ENCODE peak calls at places on chromosome 7, in eight cellular contexts. Y is K562, D is BJ, Z is heart left ventricle, G is cardiac muscle cell, B is MM.1S, U is SK-N-SH, A is bronchial epithelial cell. M is an unnamed sample.
A peak's percentile ranks its signal among the peaks of the same experiment; 100 is the strongest.

GRCh38 chr7:158325530-158326381 is 261.9 kb downstream of the PTPRN2 start:
- DNase-seq in Y (no peak), D (no peak), Z (no peak), G (peak; percentile 77), B (peak; percentile 33), U (peak; percentile 83), A (peak; percentile 95), M (no peak)

GRCh38 chr7:111459757-111460280 is 102.5 kb downstream of the IMMP2L start:
- DNase-seq in Y (peak; percentile 48), D (no peak), Z (no peak), G (no peak), B (no peak), U (no peak), A (no peak), M (no peak)

GRCh38 chr7:154171422-154171821 is 119.2 kb downstream of the DPP6 start:
- DNase-seq in Y (no peak), D (no peak), Z (no peak), G (no peak), B (no peak), U (no peak), A (no peak), M (no peak)

GRCh38 chr7:117157121-117157870 is 165.6 kb downstream of the WNT2 start:
- DNase-seq in Y (peak; percentile 36), D (peak; percentile 46), Z (peak; percentile 43), G (no peak), B (no peak), U (peak; percentile 48), A (peak; percentile 44), M (peak; percentile 45)

GRCh38 chr7:144384555-144385245 is 18.8 kb downstream of the NOBOX start:
- DNase-seq in Y (no peak), D (no peak), Z (no peak), G (no peak), B (peak; percentile 1), U (no peak), A (peak; percentile 74), M (no peak)

GRCh38 chr7:128120116-128120515 is 88.9 kb upstream of the LRRC4 start:
- DNase-seq in Y (no peak), D (no peak), Z (no peak), G (no peak), B (no peak), U (no peak), A (no peak), M (no peak)

GRCh38 chr7:38368191-38368605 is 94.8 kb upstream of the TARP start:
- DNase-seq in Y (peak; percentile 80), D (no peak), Z (peak; percentile 59), G (peak; percentile 76), B (peak; percentile 78), U (peak; percentile 71), A (peak; percentile 55), M (peak; percentile 84)

GRCh38 chr7:91264083-91264923 is at the start of gene FZD1:
- DNase-seq in Y (peak; percentile 99), D (peak; percentile 87), Z (peak; percentile 98), G (peak; percentile 98), B (peak; percentile 97), U (peak; percentile 98), A (peak; percentile 89), M (peak; percentile 95)

GRCh38 chr7:71521506-71521905 is 389.6 kb downstream of the GALNT17 start:
- DNase-seq in Y (no peak), D (no peak), Z (no peak), G (no peak), B (no peak), U (no peak), A (no peak), M (no peak)

GRCh38 chr7:75055830-75056431 is 17.7 kb downstream of the RCC1L start:
- DNase-seq in Y (no peak), D (peak; percentile 47), Z (peak; percentile 48), G (no peak), B (no peak), U (no peak), A (no peak), M (no peak)

GRCh38 chr7:43135129-43135528 is 22.7 kb downstream of the HECW1 start:
- DNase-seq in Y (no peak), D (no peak), Z (no peak), G (no peak), B (no peak), U (no peak), A (peak; percentile 68), M (no peak)

GRCh38 chr7:150556521-150557138 is 10.6 kb upstream of the GIMAP4 start:
- DNase-seq in Y (no peak), D (no peak), Z (no peak), G (no peak), B (no peak), U (no peak), A (no peak), M (no peak)

GRCh38 chr7:116672596-116673503 is 854 bp downstream of the MET start:
- DNase-seq in Y (no peak), D (no peak), Z (peak; percentile 27), G (peak; percentile 9), B (no peak), U (peak; percentile 19), A (peak; percentile 60), M (no peak)

GRCh38 chr7:2242541-2243482 is 786 bp downstream of the NUDT1 start:
- DNase-seq in Y (peak; percentile 81), D (no peak), Z (no peak), G (no peak), B (peak; percentile 41), U (no peak), A (peak; percentile 29), M (no peak)

GRCh38 chr7:45296748-45297147 is 139.2 kb downstream of the RAMP3 start:
- DNase-seq in Y (no peak), D (no peak), Z (no peak), G (no peak), B (no peak), U (no peak), A (no peak), M (no peak)

GRCh38 chr7:105838273-105839141 is 37.9 kb downstream of the ATXN7L1 start:
- DNase-seq in Y (no peak), D (no peak), Z (no peak), G (peak; percentile 30), B (no peak), U (peak; percentile 60), A (peak; percentile 21), M (peak; percentile 68)

GRCh38 chr7:20561466-20561865 is 54.0 kb upstream of the ABCB5 start:
- DNase-seq in Y (no peak), D (no peak), Z (no peak), G (no peak), B (no peak), U (no peak), A (no peak), M (no peak)

DNA sequence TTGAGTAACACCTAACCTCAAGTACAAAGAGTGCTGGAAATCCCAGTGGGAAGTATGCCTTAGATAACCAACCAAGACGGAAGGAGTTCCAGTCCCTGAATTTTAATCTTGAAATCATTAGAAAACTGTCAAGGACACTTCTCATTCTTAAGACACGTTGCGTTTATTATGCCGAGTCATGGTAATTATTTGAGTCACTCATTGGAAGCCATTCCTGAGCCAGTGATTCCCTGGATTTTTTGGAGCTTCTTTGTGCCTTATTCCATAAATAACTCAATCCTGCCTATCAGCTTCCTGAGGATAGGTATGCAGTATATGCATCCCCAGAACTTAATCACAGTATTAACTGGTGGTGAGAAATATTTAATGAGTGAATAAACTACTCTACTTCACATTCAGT is 77.4 kb downstream of the PPP1R17 start:
- DNase-seq in Y (no peak), D (no peak), Z (no peak), G (no peak), B (no peak), U (no peak), A (no peak), M (no peak)
- H3K27me3 ChIP-seq in Y (no peaks in the 10 kb centered on the region), D (no peaks in the 10 kb centered on the region), Z (no peaks in the 10 kb centered on the region), G (peaks cover 15% of the 10 kb centered on the region), B (no peaks in the 10 kb centered on the region), U (peaks cover 20% of the 10 kb centered on the region), A (no peaks in the 10 kb centered on the region), M (no peaks in the 10 kb centered on the region)

GRCh38 chr7:123771256-123771655 is 22.5 kb upstream of the WASL start:
- DNase-seq in Y (no peak), D (no peak), Z (no peak), G (no peak), B (no peak), U (no peak), A (no peak), M (no peak)
- TF ChIP-seq CTCF in Y (no peak), D (no peak), Z (no peak), G (no peak), B (no peak), U (no peak), A (no peak), M (no peak)

GRCh38 chr7:73366127-73366526 is 38.2 kb downstream of the FKBP6 start:
- DNase-seq in Y (no peak), D (no peak), Z (no peak), G (no peak), B (no peak), U (no peak), A (no peak), M (no peak)
- H3K27me3 ChIP-seq in Y (peaks cover 72% of the 10 kb centered on the region), D (no peaks in the 10 kb centered on the region), Z (no peaks in the 10 kb centered on the region), G (no peaks in the 10 kb centered on the region), B (peaks cover 10% of the 10 kb centered on the region), U (peaks cover 12% of the 10 kb centered on the region), A (no peaks in the 10 kb centered on the region), M (no peaks in the 10 kb centered on the region)

GRCh38 chr7:77904252-77904651 is 105.7 kb downstream of the PHTF2 start:
- DNase-seq in Y (no peak), D (no peak), Z (no peak), G (no peak), B (no peak), U (no peak), A (peak; percentile 13), M (no peak)

GRCh38 chr7:77908664-77909063 is 110.1 kb downstream of the PHTF2 start:
- DNase-seq in Y (no peak), D (no peak), Z (no peak), G (no peak), B (no peak), U (no peak), A (no peak), M (no peak)

GRCh38 chr7:77907281-77907680 is 108.7 kb downstream of the PHTF2 start:
- DNase-seq in Y (no peak), D (no peak), Z (no peak), G (no peak), B (no peak), U (no peak), A (no peak), M (no peak)

GRCh38 chr7:77903597-77903996 is 105.0 kb downstream of the PHTF2 start:
- DNase-seq in Y (peak; percentile 73), D (no peak), Z (peak; percentile 32), G (no peak), B (no peak), U (peak; percentile 15), A (peak; percentile 10), M (peak; percentile 15)
- TF ChIP-seq CTCF in Y (peak; percentile 68), D (peak; percentile 27), Z (peak; percentile 22), G (peak; percentile 20), B (no peak), U (peak; percentile 52), A (peak; percentile 34), M (peak; percentile 45)

DNA sequence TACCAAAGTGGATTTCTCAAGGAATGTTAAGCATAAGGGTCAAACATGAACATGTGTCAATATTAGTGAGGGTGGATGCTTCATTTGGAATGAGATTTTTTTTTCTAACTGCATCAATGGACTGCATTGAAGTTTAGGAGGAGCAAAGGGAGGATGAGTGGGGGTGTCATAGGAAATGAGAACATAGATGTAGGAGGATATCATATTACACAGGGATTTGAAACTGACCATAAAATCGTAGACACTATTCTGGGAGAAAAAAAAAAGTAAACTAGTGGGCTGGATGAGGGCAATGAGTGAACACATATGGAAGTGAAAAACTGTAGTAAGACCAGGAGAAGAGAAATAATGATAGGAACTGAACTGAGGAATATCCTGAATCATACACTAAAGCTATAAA is 109.4 kb downstream of the SEMA3A start:
- DNase-seq in Y (no peak), D (no peak), Z (no peak), G (no peak), B (no peak), U (no peak), A (peak; percentile 65), M (no peak)
- H3K27me3 ChIP-seq in Y (no peaks in the 10 kb centered on the region), D (no peaks in the 10 kb centered on the region), Z (no peaks in the 10 kb centered on the region), G (no peaks in the 10 kb centered on the region), B (no peaks in the 10 kb centered on the region), U (no peaks in the 10 kb centered on the region), A (no peaks in the 10 kb centered on the region), M (no peaks in the 10 kb centered on the region)